ENCODE peak calls at places on chromosomes 11 and 22, in five cellular contexts. I is A673, N is MCF 10A, J is brain microvascular endothelial cell, G is progenitor cell of endocrine pancreas. A is an unnamed sample.

GRCh38 chr11:12671378-12671777 is 2.8 kb upstream of the TEAD1 start:
- DNase-seq in J (no peak), G (no peak), N (no peak), I (no peak), A (no peak)

GRCh38 chr11:57325735-57326048 is 940 bp upstream of the TNKS1BP1 start:
- DNase-seq in J (no peak), I (no peak), G (no peak), N (no peak), A (no peak)

GRCh38 chr11:102564110-102564509 is 33.6 kb upstream of the MMP7 start:
- DNase-seq in I (no peak), N (peak; percentile 74), J (no peak), G (no peak), A (no peak)

GRCh38 chr11:57377098-57377497 is 3.9 kb downstream of the PRG3 start:
- DNase-seq in N (no peak), J (no peak), G (no peak), I (no peak), A (no peak)

GRCh38 chr11:43503417-43503816 is 144.7 kb downstream of the TTC17 start:
- DNase-seq in N (no peak), G (no peak), I (no peak), J (peak; percentile 19), A (no peak)

GRCh38 chr11:83865636-83866461 is 579.7 kb upstream of the CCDC90B start:
- DNase-seq in I (peak; percentile 36), J (peak; percentile 89), G (no peak), N (no peak), A (no peak)

GRCh38 chr22:48869788-48870187 is 957.9 kb downstream of the BRD1 start:
- DNase-seq in J (no peak), G (no peak), N (no peak), I (no peak), A (no peak)

GRCh38 chr22:29306830-29307657 is 594 bp downstream of the GAS2L1 start:
- DNase-seq in G (peak; percentile 67), J (peak; percentile 55), N (peak; percentile 81), I (peak; percentile 91), A (peak; percentile 88)

GRCh38 chr11:94526645-94527438 is 14.6 kb downstream of the C11orf97 start:
- DNase-seq in J (no peak), I (peak; percentile 17), G (no peak), N (no peak), A (no peak)

GRCh38 chr22:37781434-37782059 is 26.2 kb upstream of the GCAT start:
- DNase-seq in J (no peak), N (no peak), G (no peak), I (no peak), A (no peak)

GRCh38 chr11:78740175-78741161 is 165.8 kb upstream of the NARS2 start:
- DNase-seq in I (no peak), N (no peak), J (no peak), G (no peak), A (no peak)

GRCh38 chr11:104033134-104033533 is 3.3 kb upstream of the DDI1 start:
- DNase-seq in G (no peak), I (no peak), J (peak; percentile 73), N (peak; percentile 90), A (no peak)

GRCh38 chr11:111465400-111465799 is 46.8 kb downstream of the BTG4 start:
- DNase-seq in I (no peak), J (peak; percentile 14), N (peak; percentile 36), G (no peak), A (no peak)

GRCh38 chr22:20885557-20886323 is 26.9 kb downstream of the SNAP29 start:
- DNase-seq in N (peak; percentile 80), J (peak; percentile 73), I (peak; percentile 63), G (peak; percentile 74), A (peak; percentile 74)

GRCh38 chr11:35121326-35121865 is 17.6 kb upstream of the CD44 start:
- DNase-seq in J (no peak), I (no peak), N (no peak), G (no peak), A (no peak)

GRCh38 chr11:69137148-69137844 is 18.4 kb upstream of the SMIM38 start:
- DNase-seq in J (no peak), G (no peak), N (no peak), I (no peak), A (peak; percentile 61)

GRCh38 chr11:31804439-31805036 is 6.6 kb downstream of the PAX6 start:
- DNase-seq in N (no peak), G (no peak), I (peak; percentile 62), J (no peak), A (peak; percentile 62)

GRCh38 chr11:128803440-128803839 is 63.7 kb downstream of the KCNJ1 start:
- DNase-seq in G (no peak), N (no peak), I (no peak), J (no peak), A (no peak)

GRCh38 chr22:48649031-48649430 is 1178.6 kb downstream of the BRD1 start:
- DNase-seq in J (no peak), I (no peak), G (no peak), N (no peak), A (no peak)

GRCh38 chr11:77175021-77175842 is 47.2 kb downstream of the MYO7A start:
- DNase-seq in N (no peak), J (no peak), G (no peak), I (no peak), A (no peak)

GRCh38 chr11:35523861-35524260 is 1.6 kb downstream of the PAMR1 start:
- DNase-seq in I (no peak), J (no peak), N (no peak), G (no peak), A (no peak)

GRCh38 chr11:110156503-110156902 is 63.3 kb downstream of the ZC3H12C start:
- DNase-seq in I (no peak), G (no peak), N (no peak), J (no peak), A (no peak)

GRCh38 chr22:37750596-37751162 is 53.8 kb downstream of the TRIOBP start:
- DNase-seq in J (no peak), I (no peak), G (no peak), N (peak; percentile 33), A (no peak)

GRCh38 chr22:37484115-37485005 is 1.8 kb downstream of the MFNG start:
- DNase-seq in N (no peak), I (no peak), G (no peak), J (no peak), A (no peak)

GRCh38 chr11:12207384-12208150 is 97.2 kb downstream of the MICAL2 start:
- DNase-seq in N (no peak), G (no peak), J (peak; percentile 92), I (no peak), A (no peak)

GRCh38 chr11:44815917-44816456 is 89.2 kb downstream of the TSPAN18 start:
- DNase-seq in I (no peak), N (no peak), J (no peak), G (no peak), A (no peak)

GRCh38 chr11:77065878-77066228 is 918 bp upstream of the CAPN5 start:
- DNase-seq in I (peak; percentile 71), J (peak; percentile 15), G (no peak), N (no peak), A (peak; percentile 65)

GRCh38 chr11:112532506-112532905 is 271.8 kb upstream of the PLET1 start:
- DNase-seq in G (no peak), J (no peak), N (no peak), I (no peak), A (no peak)

GRCh38 chr22:36737776-36738175 is 34.2 kb upstream of the CACNG2 start:
- DNase-seq in J (no peak), I (no peak), G (peak; percentile 6), N (peak; percentile 38), A (peak; percentile 60)

GRCh38 chr11:8328848-8329330 is 65.2 kb upstream of the LMO1 start:
- DNase-seq in I (peak; percentile 89), N (peak; percentile 96), G (peak; percentile 77), J (peak; percentile 78), A (no peak)

GRCh38 chr22:46256358-46256958 is 6.4 kb upstream of the CDPF1 start:
- DNase-seq in J (no peak), I (no peak), G (no peak), N (no peak), A (no peak)

GRCh38 chr11:111361874-111362273 is 17.2 kb downstream of the POU2AF1 start:
- DNase-seq in N (peak; percentile 71), J (no peak), I (no peak), G (no peak), A (no peak)

GRCh38 chr11:79092791-79093313 is 348.0 kb downstream of the TENM4 start:
- DNase-seq in I (peak; percentile 49), J (peak; percentile 42), N (peak; percentile 100), G (no peak), A (no peak)

GRCh38 chr11:78212586-78213371 is 24.1 kb downstream of the USP35 start:
- DNase-seq in N (no peak), G (no peak), J (no peak), I (no peak), A (no peak)

GRCh38 chr11:128867277-128867676 is at the start of gene KCNJ1:
- DNase-seq in I (no peak), J (no peak), G (no peak), N (no peak), A (no peak)

GRCh38 chr11:14454861-14455632 is 44.6 kb downstream of the COPB1 start:
- DNase-seq in J (no peak), G (no peak), N (peak; percentile 38), I (peak; percentile 42), A (no peak)

GRCh38 chr22:40107756-40108437 is 69.8 kb upstream of the TNRC6B start:
- DNase-seq in N (peak; percentile 36), I (no peak), J (no peak), G (no peak), A (no peak)

GRCh38 chr22:19886605-19887250 is 32.1 kb upstream of the GNB1L start:
- DNase-seq in J (no peak), G (no peak), I (peak; percentile 87), N (peak; percentile 70), A (no peak)

GRCh38 chr11:27039873-27040272 is 742 bp upstream of the BBOX1 start:
- DNase-seq in G (no peak), N (no peak), J (no peak), I (no peak), A (no peak)
- TF ChIP-seq CTCF in G (no peak), N (peak; percentile 30), J (peak; percentile 25), I (peak; percentile 33), A (no peak)

GRCh38 chr11:64489831-64490441 is 101.1 kb upstream of the SLC22A12 start:
- DNase-seq in G (peak; percentile 47), I (peak; percentile 72), N (peak; percentile 60), J (peak; percentile 38), A (no peak)
- TF ChIP-seq CTCF in G (peak; percentile 83), I (peak; percentile 98), N (peak; percentile 89), J (peak; percentile 82), A (peak; percentile 88)

GRCh38 chr11:123235687-123236261 is 40.7 kb upstream of the CLMP start:
- DNase-seq in G (no peak), I (no peak), J (no peak), N (no peak), A (no peak)
- TF ChIP-seq CTCF in G (no peak), I (no peak), J (no peak), N (no peak), A (no peak)

DNA sequence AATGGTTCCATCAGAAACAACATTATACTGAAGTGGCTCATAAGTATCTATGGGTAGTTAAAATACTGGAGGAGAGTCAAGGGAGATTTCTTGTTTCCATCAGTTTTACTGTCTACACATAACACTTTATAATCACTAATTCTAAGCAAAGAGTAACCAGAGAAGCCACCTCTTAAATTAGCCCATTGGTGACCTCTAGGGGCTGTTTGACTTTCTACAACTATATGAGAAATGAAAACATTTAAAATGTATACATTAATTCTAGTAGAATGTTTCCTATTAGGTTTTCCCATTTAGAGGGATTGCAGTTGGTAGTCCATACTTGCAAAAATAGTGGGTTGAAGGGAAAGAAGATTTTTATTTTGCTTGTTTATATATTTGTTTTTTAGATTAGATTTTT is 504.3 kb downstream of the FAM181B start:
- DNase-seq in I (peak; percentile 58), J (peak; percentile 18), G (no peak), N (peak; percentile 47), A (no peak)
- TF ChIP-seq CTCF in I (peak; percentile 71), J (peak; percentile 32), G (peak; percentile 77), N (peak; percentile 41), A (peak; percentile 77)

GRCh38 chr11:469684-470667 is 19.9 kb downstream of the PTDSS2 start:
- DNase-seq in J (peak; percentile 54), G (no peak), N (no peak), I (peak; percentile 21), A (no peak)
- TF ChIP-seq CTCF in J (peak; percentile 42), G (no peak), N (no peak), I (peak; percentile 14), A (peak; percentile 19)